ENCODE peak calls at places on chromosomes 16 and 17, in six cellular contexts. Y is fibroblast of lung; R is stimulated activated CD8-positive, alpha-beta memory T cell treated with anti-CD3 and anti-CD28 coated beads, Interleukin-15, amount 100 ng/mL, for 48 hours; C is AG08395; T is KG1; S is head of caudate nucleus. G is an unnamed sample.

GRCh38 chr16:53130193-53131049 is 75.6 kb downstream of the CHD9 start:
- DNase-seq in Y (peak), R (peak), C (peak), T (peak), S (peak), G (peak)

GRCh38 chr17:64785050-64785449 is 122.9 kb upstream of the SMURF2 start:
- DNase-seq in Y (no peak), R (no peak), C (no peak), T (no peak), S (no peak), G (no peak)

GRCh38 chr16:12132290-12132689 is 155.8 kb downstream of the SNX29 start:
- DNase-seq in Y (peak), R (no peak), C (peak), T (no peak), S (no peak), G (peak)

GRCh38 chr17:27888945-27889344 is 4.2 kb downstream of the LYRM9 start:
- DNase-seq in Y (no peak), R (no peak), C (peak), T (no peak), S (no peak), G (no peak)

GRCh38 chr16:998211-998610 is 16.6 kb downstream of the SOX8 start:
- DNase-seq in Y (no peak), R (no peak), C (no peak), T (no peak), S (no peak), G (no peak)

GRCh38 chr17:17366941-17367885 is 64.0 kb downstream of the NT5M start:
- DNase-seq in Y (no peak), R (no peak), C (no peak), T (no peak), S (no peak), G (no peak)

GRCh38 chr17:81167194-81167524 is 1.1 kb upstream of the AATK start:
- DNase-seq in Y (no peak), R (no peak), C (no peak), T (no peak), S (no peak), G (no peak)

GRCh38 chr16:64731891-64732290 is 390.0 kb downstream of the CDH11 start:
- DNase-seq in Y (no peak), R (no peak), C (no peak), T (no peak), S (no peak), G (no peak)

GRCh38 chr17:49165143-49165542 is 32.6 kb downstream of the B4GALNT2 start:
- DNase-seq in Y (no peak), R (no peak), C (no peak), T (no peak), S (no peak), G (no peak)

GRCh38 chr17:81191116-81191515 is 25.1 kb upstream of the AATK start:
- DNase-seq in Y (no peak), R (no peak), C (no peak), T (no peak), S (no peak), G (no peak)

GRCh38 chr16:1180772-1181714 is 28.1 kb downstream of the CACNA1H start:
- DNase-seq in Y (no peak), R (no peak), C (no peak), T (no peak), S (no peak), G (no peak)

GRCh38 chr16:68339214-68339613 is 28.4 kb downstream of the PRMT7 start:
- DNase-seq in Y (no peak), R (no peak), C (no peak), T (no peak), S (no peak), G (no peak)

GRCh38 chr17:28180449-28180848 is 138.0 kb downstream of the NLK start:
- DNase-seq in Y (peak), R (no peak), C (peak), T (no peak), S (no peak), G (peak)

GRCh38 chr17:74240637-74241036 is 27.3 kb downstream of the TTYH2 start:
- DNase-seq in Y (peak), R (no peak), C (no peak), T (no peak), S (no peak), G (no peak)

GRCh38 chr16:22694887-22695382 is 119.0 kb upstream of the HS3ST2 start:
- DNase-seq in Y (peak), R (no peak), C (peak), T (no peak), S (no peak), G (peak)

GRCh38 chr17:8884336-8884990 is 17.0 kb upstream of the PIK3R6 start:
- DNase-seq in Y (no peak), R (no peak), C (no peak), T (no peak), S (no peak), G (no peak)

GRCh38 chr16:53235851-53236250 is 181.1 kb downstream of the CHD9 start:
- DNase-seq in Y (peak), R (no peak), C (no peak), T (no peak), S (no peak), G (no peak)

G was measured in HFFc6.